ENCODE peak calls at places on chromosome 12, in ten cellular contexts. O is pons; H is MCF 10A; L is stimulated activated CD8-positive, alpha-beta memory T cell treated with anti-CD3 and anti-CD28 coated beads, Interleukin-12 subunit alpha, Interleukin-12 subunit beta, amount 100 ng/mL, for 1 hour; U is suprapubic skin; R is HEK293T; M is AG10803; G is LoVo; N is activated T-helper 1 cell treated with anti-CD3 and anti-CD28 coated beads, Interleukin-2, amount 50 U/mL, for 16 hours; E is psoas muscle. D is an unnamed sample.

GRCh38 chr12:95637471-95638155 is 86.3 kb upstream of the USP44 start:
- DNase-seq in G (no peak), U (no peak), E (no peak), H (peak), O (no peak), L (no peak), R (no peak), N (no peak), M (peak), D (peak)

GRCh38 chr12:53120685-53121525 is 17.6 kb downstream of the SOAT2 start:
- DNase-seq in R (no peak), E (no peak), H (no peak), U (no peak), N (no peak), G (no peak), M (no peak), O (no peak), L (no peak), D (no peak)

GRCh38 chr12:79183946-79184345 is 319.4 kb downstream of the SYT1 start:
- DNase-seq in E (no peak), M (no peak), G (no peak), R (no peak), U (no peak), O (no peak), N (no peak), H (no peak), L (no peak), D (peak)

GRCh38 chr12:55707841-55708694 is at the start of gene ITGA7:
- DNase-seq in E (peak), M (no peak), N (peak), R (peak), U (no peak), L (no peak), G (peak), H (no peak), O (no peak), D (no peak)

GRCh38 chr12:8078400-8078799 is 3.7 kb upstream of the NECAP1 start:
- DNase-seq in R (no peak), E (no peak), O (peak), U (no peak), M (peak), N (peak), L (peak), G (peak), H (peak), D (peak)

GRCh38 chr12:42868291-42868690 is 278.7 kb upstream of the PRICKLE1 start:
- DNase-seq in M (peak), G (no peak), O (no peak), E (no peak), U (no peak), H (no peak), R (no peak), L (no peak), N (no peak), D (no peak)

GRCh38 chr12:46230985-46231384 is 37.9 kb downstream of the SLC38A1 start:
- DNase-seq in H (no peak), N (no peak), R (no peak), G (no peak), E (no peak), U (no peak), M (no peak), L (no peak), O (no peak), D (no peak)

GRCh38 chr12:38911611-38912010 is 6.2 kb upstream of the CPNE8 start:
- DNase-seq in O (no peak), R (no peak), E (no peak), H (no peak), U (no peak), M (no peak), N (no peak), G (no peak), L (no peak), D (no peak)

GRCh38 chr12:90909069-90909676 is 45.8 kb downstream of the CCER1 start:
- DNase-seq in N (no peak), E (no peak), U (no peak), L (no peak), M (peak), H (peak), G (peak), O (peak), R (peak), D (peak)

GRCh38 chr12:30257614-30258013 is 438.1 kb downstream of the IPO8 start:
- DNase-seq in O (no peak), G (no peak), M (no peak), N (no peak), E (no peak), R (no peak), L (no peak), U (no peak), H (peak), D (no peak)

GRCh38 chr12:31900271-31900670 is 58.9 kb upstream of the RESF1 start:
- DNase-seq in L (no peak), E (no peak), R (no peak), U (no peak), N (no peak), G (no peak), M (no peak), H (no peak), O (no peak), D (no peak)

GRCh38 chr12:20546267-20546666 is 148.9 kb upstream of the SLCO1C1 start:
- DNase-seq in G (no peak), O (no peak), L (no peak), E (no peak), R (no peak), N (no peak), M (no peak), U (no peak), H (no peak), D (no peak)

GRCh38 chr12:44299524-44299923 is 463.6 kb downstream of the TMEM117 start:
- DNase-seq in U (no peak), O (no peak), H (no peak), G (no peak), L (no peak), M (no peak), N (no peak), E (no peak), R (no peak), D (no peak)

GRCh38 chr12:132267873-132268272 is 61.5 kb downstream of the GALNT9 start:
- DNase-seq in U (no peak), G (no peak), M (no peak), H (no peak), R (no peak), E (no peak), N (no peak), O (no peak), L (no peak), D (no peak)

GRCh38 chr12:113443030-113443539 is 20.9 kb downstream of the SDSL start:
- DNase-seq in N (no peak), R (no peak), O (no peak), M (no peak), G (no peak), U (no peak), E (no peak), L (no peak), H (no peak), D (no peak)

GRCh38 chr12:114655934-114656697 is 27.9 kb downstream of the TBX3 start:
- DNase-seq in H (peak), R (peak), E (no peak), M (no peak), N (no peak), L (no peak), O (no peak), U (no peak), G (peak), D (peak)

GRCh38 chr12:21439347-21439746 is 1.9 kb downstream of the PYROXD1 start:
- DNase-seq in R (no peak), U (no peak), G (no peak), L (no peak), O (no peak), M (no peak), E (no peak), N (no peak), H (no peak), D (no peak)

GRCh38 chr12:113214938-113215400 is 6.3 kb upstream of the TPCN1 start:
- DNase-seq in O (peak), E (peak), R (no peak), U (peak), G (peak), L (no peak), H (peak), M (peak), N (no peak), D (peak)

GRCh38 chr12:122859303-122860051 is 24.2 kb downstream of the HIP1R start:
- DNase-seq in N (no peak), R (no peak), H (no peak), O (no peak), G (no peak), U (no peak), L (no peak), M (no peak), E (no peak), D (no peak)

GRCh38 chr12:95975491-95975890 is 20.7 kb downstream of the HAL start:
- DNase-seq in O (no peak), L (no peak), R (no peak), H (no peak), E (no peak), G (no peak), U (no peak), N (no peak), M (no peak), D (no peak)

GRCh38 chr12:93234641-93235040 is 143.1 kb upstream of the NUDT4 start:
- DNase-seq in O (no peak), L (no peak), N (no peak), R (no peak), U (no peak), H (no peak), E (no peak), M (peak), G (no peak), D (peak)

GRCh38 chr12:58592817-58593216 is 327.5 kb downstream of the LRIG3 start:
- DNase-seq in R (no peak), N (no peak), M (peak), L (no peak), U (no peak), G (no peak), O (peak), H (no peak), E (no peak), D (no peak)

GRCh38 chr12:58764100-58764953 is 156.0 kb downstream of the LRIG3 start:
- DNase-seq in E (no peak), M (peak), G (no peak), N (no peak), O (no peak), R (no peak), H (no peak), U (no peak), L (no peak), D (no peak)

GRCh38 chr12:114784526-114784925 is 100.6 kb upstream of the TBX3 start:
- DNase-seq in H (no peak), L (no peak), E (no peak), N (no peak), R (no peak), G (no peak), U (no peak), M (no peak), O (no peak), D (no peak)

GRCh38 chr12:95918194-95918993 is 24.0 kb downstream of the CCDC38 start:
- DNase-seq in U (no peak), G (peak), E (no peak), R (peak), L (peak), H (peak), N (peak), M (peak), O (peak), D (peak)

GRCh38 chr12:24821691-24822090 is 127.2 kb downstream of the BCAT1 start:
- DNase-seq in R (no peak), O (no peak), G (no peak), L (no peak), M (peak), H (peak), E (no peak), N (no peak), U (no peak), D (no peak)

GRCh38 chr12:102903318-102904007 is 13.6 kb downstream of the PAH start:
- DNase-seq in M (no peak), U (no peak), N (no peak), O (no peak), L (no peak), H (no peak), G (no peak), E (no peak), R (no peak), D (no peak)

GRCh38 chr12:65278576-65279386 is at the start of gene MSRB3:
- DNase-seq in G (peak), U (peak), H (peak), R (peak), O (no peak), M (peak), E (peak), L (no peak), N (no peak), D (peak)

GRCh38 chr12:14561677-14562076 is 6.0 kb downstream of the PLBD1 start:
- DNase-seq in H (no peak), M (no peak), O (no peak), R (no peak), E (no peak), N (no peak), L (no peak), G (no peak), U (no peak), D (no peak)

GRCh38 chr12:131785763-131786330 is 42.3 kb upstream of the MMP17 start:
- DNase-seq in H (no peak), G (no peak), R (no peak), E (no peak), N (no peak), U (no peak), M (no peak), L (no peak), O (no peak), D (no peak)

GRCh38 chr12:64187794-64188193 is 34.3 kb downstream of the KICS2 start:
- DNase-seq in M (no peak), U (no peak), E (no peak), L (no peak), G (no peak), O (no peak), R (no peak), N (no peak), H (no peak), D (no peak)

GRCh38 chr12:12467222-12467621 is 95.4 kb downstream of the DUSP16 start:
- DNase-seq in M (no peak), O (no peak), H (no peak), U (no peak), E (no peak), R (no peak), G (no peak), N (no peak), L (no peak), D (no peak)

GRCh38 chr12:19482551-19483109 is 43.3 kb downstream of the AEBP2 start:
- DNase-seq in N (peak), H (peak), M (no peak), R (peak), L (peak), E (peak), O (no peak), U (no peak), G (no peak), D (no peak)

GRCh38 chr12:124661382-124661781 is 94.0 kb upstream of the NCOR2 start:
- DNase-seq in M (no peak), R (no peak), G (no peak), O (peak), H (no peak), L (no peak), U (no peak), E (no peak), N (no peak), D (no peak)

GRCh38 chr12:56518570-56518969 is 3.0 kb upstream of the RBMS2 start:
- DNase-seq in E (no peak), H (peak), M (peak), R (no peak), G (peak), N (no peak), U (no peak), O (no peak), L (no peak), D (peak)

GRCh38 chr12:104598342-104599271 is 141.9 kb downstream of the CHST11 start:
- DNase-seq in O (no peak), H (no peak), E (no peak), N (no peak), U (no peak), G (no peak), R (no peak), L (no peak), M (no peak), D (peak)

D was measured in endothelial cell of umbilical vein.